ENCODE peak calls at places on chromosomes 16 and 17, in nine cellular contexts. B, Z, F, H, I, O, X, D and C are unnamed samples.

GRCh38 chr17:76120658-76121008 is 17.0 kb upstream of the EXOC7 start:
- DNase-seq in B (no peak), Z (no peak), F (no peak), H (no peak), I (no peak), O (no peak), X (no peak), D (no peak), C (no peak)

GRCh38 chr17:7886227-7887037 is 2.2 kb upstream of the CHD3 start:
- DNase-seq in B (peak; percentile 15), Z (no peak), F (no peak), H (peak; percentile 85), I (peak; percentile 64), O (no peak), X (peak; percentile 61), D (peak; percentile 69), C (peak; percentile 35)

GRCh38 chr17:63978266-63979200 is 5.8 kb upstream of the SCN4A start:
- DNase-seq in B (no peak), Z (no peak), F (no peak), H (no peak), I (no peak), O (no peak), X (no peak), D (no peak), C (no peak)

GRCh38 chr17:56203430-56203829 is 50.2 kb downstream of the ANKFN1 start:
- DNase-seq in B (no peak), Z (no peak), F (peak; percentile 2), H (no peak), I (no peak), O (no peak), X (no peak), D (peak; percentile 40), C (no peak)

GRCh38 chr16:1469693-1470201 is 5.1 kb downstream of the CLCN7 start:
- DNase-seq in B (no peak), Z (no peak), F (no peak), H (no peak), I (no peak), O (no peak), X (no peak), D (no peak), C (no peak)

GRCh38 chr16:27223226-27223610 is 19.9 kb downstream of the KDM8 start:
- DNase-seq in B (no peak), Z (no peak), F (no peak), H (no peak), I (no peak), O (no peak), X (no peak), D (no peak), C (no peak)

GRCh38 chr17:4584125-4584834 is at the start of gene SMTNL2:
- DNase-seq in B (no peak), Z (no peak), F (no peak), H (peak; percentile 87), I (no peak), O (no peak), X (no peak), D (peak; percentile 49), C (no peak)

GRCh38 chr17:79515646-79516604 is 94.9 kb downstream of the RBFOX3 start:
- DNase-seq in B (no peak), Z (peak; percentile 12), F (no peak), H (no peak), I (no peak), O (no peak), X (no peak), D (no peak), C (no peak)

GRCh38 chr16:72189865-72190371 is 18.0 kb upstream of the PMFBP1 start:
- DNase-seq in B (peak; percentile 56), Z (peak; percentile 67), F (peak; percentile 66), H (no peak), I (peak; percentile 28), O (no peak), X (no peak), D (no peak), C (no peak)

GRCh38 chr17:33233855-33234228 is 59.3 kb downstream of the ASIC2 start:
- DNase-seq in B (no peak), Z (no peak), F (no peak), H (no peak), I (peak; percentile 22), O (no peak), X (peak; percentile 64), D (no peak), C (no peak)

GRCh38 chr17:81030726-81031570 is 4.0 kb upstream of the BAIAP2 start:
- DNase-seq in B (no peak), Z (no peak), F (no peak), H (no peak), I (peak; percentile 68), O (no peak), X (no peak), D (no peak), C (no peak)

GRCh38 chr17:43003542-43004172 is 2.9 kb upstream of the IFI35 start:
- DNase-seq in B (peak; percentile 30), Z (no peak), F (peak; percentile 73), H (peak; percentile 81), I (peak; percentile 45), O (no peak), X (no peak), D (no peak), C (no peak)
- TF ChIP-seq CTCF in B (no peak), Z (no peak), F (peak; percentile 36), H (peak; percentile 21), I (no peak), O (no peak), X (no peak), D (no peak), C (no peak)

DNA sequence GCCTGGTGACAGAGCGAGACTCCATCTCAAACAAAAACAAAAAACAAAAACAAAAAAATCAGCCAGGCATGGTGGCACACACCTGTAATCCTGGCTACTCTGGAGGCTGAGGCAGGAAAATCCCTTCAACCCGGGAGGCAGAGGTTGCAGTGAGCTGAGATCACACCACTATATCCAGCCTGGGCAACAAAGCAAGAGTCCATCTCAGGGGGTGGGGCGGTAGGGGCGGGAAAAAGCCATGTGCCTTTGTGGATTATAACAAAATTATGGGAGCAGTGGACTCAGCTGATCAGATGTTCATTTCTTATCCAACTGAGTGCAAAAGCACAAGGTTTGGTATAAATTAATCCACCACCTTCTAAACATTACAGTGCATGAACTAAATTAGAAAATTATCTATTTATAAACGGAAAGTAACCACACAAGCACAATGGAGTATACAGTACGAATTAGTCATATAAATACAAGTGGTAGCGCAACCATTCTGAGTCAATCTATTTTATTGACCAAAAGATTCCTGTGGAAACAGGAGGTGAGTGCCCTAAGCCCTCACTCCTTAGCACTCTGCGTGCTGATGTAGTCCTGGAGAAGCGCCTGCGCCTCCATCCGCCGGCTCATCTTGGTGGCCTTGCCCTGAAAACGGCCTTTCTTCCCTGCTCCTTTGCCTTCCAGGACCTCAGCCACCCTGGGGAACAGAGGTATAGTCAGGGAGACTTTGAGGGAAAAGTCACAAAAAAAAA is 14.0 kb downstream of the AARSD1 start:
- DNase-seq in B (no peak), Z (no peak), F (no peak), H (no peak), I (no peak), O (no peak), X (no peak), D (no peak), C (no peak)
- TF ChIP-seq CTCF in B (no peak), Z (no peak), F (no peak), H (no peak), I (no peak), O (no peak), X (no peak), D (no peak), C (no peak)

GRCh38 chr16:21001262-21001661 is 100.7 kb downstream of the LYRM1 start:
- DNase-seq in B (no peak), Z (peak; percentile 5), F (peak; percentile 39), H (peak; percentile 83), I (peak; percentile 41), O (no peak), X (no peak), D (peak; percentile 18), C (peak; percentile 24)
- TF ChIP-seq CTCF in B (peak; percentile 54), Z (peak; percentile 35), F (peak; percentile 53), H (peak; percentile 88), I (peak; percentile 34), O (no peak), X (no peak), D (peak; percentile 37), C (peak; percentile 20)

GRCh38 chr16:62036101-62036806 is at the start of gene CDH8:
- DNase-seq in B (peak; percentile 17), Z (no peak), F (peak; percentile 35), H (peak; percentile 90), I (no peak), O (no peak), X (no peak), D (no peak), C (no peak)

GRCh38 chr16:62036807-62037135 is 533 bp upstream of the CDH8 start:
- DNase-seq in B (no peak), Z (no peak), F (no peak), H (peak; percentile 82), I (no peak), O (no peak), X (no peak), D (no peak), C (no peak)

GRCh38 chr16:62038646-62039045 is 2.4 kb upstream of the CDH8 start:
- DNase-seq in B (no peak), Z (no peak), F (no peak), H (no peak), I (no peak), O (no peak), X (no peak), D (no peak), C (no peak)

GRCh38 chr16:62038225-62038624 is 2.0 kb upstream of the CDH8 start:
- DNase-seq in B (no peak), Z (no peak), F (peak; percentile 78), H (no peak), I (no peak), O (no peak), X (no peak), D (no peak), C (no peak)

GRCh38 chr16:62041401-62041800 is 5.2 kb upstream of the CDH8 start:
- DNase-seq in B (peak; percentile 58), Z (no peak), F (peak; percentile 61), H (peak; percentile 77), I (no peak), O (no peak), X (no peak), D (peak; percentile 5), C (no peak)
- TF ChIP-seq CTCF in B (peak; percentile 67), Z (peak; percentile 41), F (peak; percentile 70), H (peak; percentile 80), I (no peak), O (peak; percentile 57), X (no peak), D (peak; percentile 51), C (peak; percentile 55)

GRCh38 chr17:43917348-43918025 is 10.2 kb upstream of the MPP2 start:
- DNase-seq in B (peak; percentile 18), Z (no peak), F (peak; percentile 42), H (peak; percentile 92), I (peak; percentile 41), O (no peak), X (no peak), D (no peak), C (peak; percentile 57)
- TF ChIP-seq CTCF in B (peak; percentile 70), Z (peak; percentile 43), F (peak; percentile 50), H (peak; percentile 88), I (peak; percentile 25), O (peak; percentile 57), X (no peak), D (peak; percentile 25), C (peak; percentile 39)

DNA sequence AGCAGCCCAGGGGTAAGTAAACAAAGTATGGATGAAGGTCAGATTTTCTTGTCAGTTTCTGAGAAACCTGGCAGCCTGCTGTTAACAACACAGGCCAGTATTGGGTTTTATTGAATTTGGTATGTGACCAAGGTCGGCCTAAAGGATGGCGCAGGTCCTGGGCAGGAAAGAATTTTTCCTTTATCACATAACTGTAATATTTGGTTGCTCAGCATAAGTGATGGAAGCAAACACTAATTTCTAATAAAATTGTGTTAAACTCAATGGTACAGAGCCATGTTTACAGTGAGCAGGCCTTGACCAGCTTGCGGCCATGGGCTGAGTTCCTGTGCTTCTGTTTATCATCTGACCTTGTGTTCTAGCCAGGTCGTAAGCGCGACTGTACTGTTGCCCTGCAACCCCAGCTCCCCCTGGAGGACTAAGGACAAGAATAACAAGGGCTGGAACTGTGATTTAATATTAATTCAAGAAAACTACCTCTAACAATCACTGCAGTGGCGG is 10.5 kb downstream of the POLDIP2 start:
- DNase-seq in B (no peak), Z (no peak), F (no peak), H (peak; percentile 73), I (peak; percentile 85), O (no peak), X (no peak), D (no peak), C (no peak)
- TF ChIP-seq CTCF in B (peak; percentile 43), Z (peak; percentile 24), F (peak; percentile 29), H (peak; percentile 62), I (peak; percentile 75), O (no peak), X (no peak), D (peak; percentile 10), C (peak; percentile 21)